ENCODE peak calls at places on chromosome 9, in nine cellular contexts. One of them, this sample, is unnamed.
A peak's percentile ranks its signal among the peaks of the same experiment; 100 is the strongest.

GRCh38 chr9:96204853-96205252 is 97.1 kb downstream of the HSD17B3 start:
- DNase-seq in transverse colon: no peak
- DNase-seq in activated gamma-delta T cell treated with Interleukin-2 at 50 U/mL for 16 hours: no peak
- DNase-seq in G401: no peak
- DNase-seq in mucosa of descending colon: no peak
- DNase-seq in fibroblast of gingiva: no peak
- DNase-seq in colonic mucosa: no peak
- DNase-seq in cardiac muscle cell: no peak
- DNase-seq in GM19239: no peak
- DNase-seq in this sample: no peak

GRCh38 chr9:134204991-134205578 is 40.7 kb upstream of the RNU6ATAC start:
- DNase-seq in cardiac muscle cell: peak; percentile 56
- DNase-seq in transverse colon: no peak
- DNase-seq in activated gamma-delta T cell treated with Interleukin-2 at 50 U/mL for 16 hours: no peak
- DNase-seq in G401: no peak
- DNase-seq in fibroblast of gingiva: no peak
- DNase-seq in colonic mucosa: no peak
- DNase-seq in mucosa of descending colon: peak; percentile 12
- DNase-seq in GM19239: no peak
- DNase-seq in this sample: no peak

GRCh38 chr9:98468567-98469239 is 213.3 kb upstream of the TBC1D2 start:
- DNase-seq in fibroblast of gingiva: no peak
- DNase-seq in activated gamma-delta T cell treated with Interleukin-2 at 50 U/mL for 16 hours: no peak
- DNase-seq in G401: peak; percentile 47
- DNase-seq in mucosa of descending colon: no peak
- DNase-seq in GM19239: no peak
- DNase-seq in transverse colon: no peak
- DNase-seq in cardiac muscle cell: no peak
- DNase-seq in colonic mucosa: no peak
- DNase-seq in this sample: no peak

GRCh38 chr9:68509689-68510088 is 31.0 kb downstream of the TMEM252 start:
- DNase-seq in activated gamma-delta T cell treated with Interleukin-2 at 50 U/mL for 16 hours: no peak
- DNase-seq in GM19239: no peak
- DNase-seq in colonic mucosa: no peak
- DNase-seq in G401: no peak
- DNase-seq in fibroblast of gingiva: no peak
- DNase-seq in transverse colon: no peak
- DNase-seq in cardiac muscle cell: no peak
- DNase-seq in mucosa of descending colon: no peak
- DNase-seq in this sample: no peak

GRCh38 chr9:27835286-27835685 is 262.0 kb upstream of the C9orf72 start:
- DNase-seq in activated gamma-delta T cell treated with Interleukin-2 at 50 U/mL for 16 hours: no peak
- DNase-seq in cardiac muscle cell: no peak
- DNase-seq in G401: no peak
- DNase-seq in mucosa of descending colon: no peak
- DNase-seq in colonic mucosa: no peak
- DNase-seq in transverse colon: no peak
- DNase-seq in GM19239: no peak
- DNase-seq in fibroblast of gingiva: no peak
- DNase-seq in this sample: no peak

GRCh38 chr9:70421020-70421271 is 6.5 kb upstream of the KLF9 start:
- DNase-seq in colonic mucosa: no peak
- DNase-seq in transverse colon: no peak
- DNase-seq in activated gamma-delta T cell treated with Interleukin-2 at 50 U/mL for 16 hours: no peak
- DNase-seq in GM19239: no peak
- DNase-seq in fibroblast of gingiva: no peak
- DNase-seq in cardiac muscle cell: no peak
- DNase-seq in G401: no peak
- DNase-seq in mucosa of descending colon: no peak
- DNase-seq in this sample: no peak

GRCh38 chr9:100099722-100100042 is 639 bp downstream of the INVS start:
- DNase-seq in transverse colon: no peak
- DNase-seq in colonic mucosa: no peak
- DNase-seq in G401: no peak
- DNase-seq in fibroblast of gingiva: no peak
- DNase-seq in mucosa of descending colon: peak; percentile 47
- DNase-seq in GM19239: no peak
- DNase-seq in activated gamma-delta T cell treated with Interleukin-2 at 50 U/mL for 16 hours: no peak
- DNase-seq in cardiac muscle cell: no peak
- DNase-seq in this sample: peak; percentile 45

GRCh38 chr9:93205045-93205768 is 21.3 kb downstream of the WNK2 start:
- DNase-seq in colonic mucosa: no peak
- DNase-seq in cardiac muscle cell: peak; percentile 62
- DNase-seq in GM19239: no peak
- DNase-seq in activated gamma-delta T cell treated with Interleukin-2 at 50 U/mL for 16 hours: no peak
- DNase-seq in fibroblast of gingiva: no peak
- DNase-seq in G401: peak; percentile 62
- DNase-seq in mucosa of descending colon: peak; percentile 75
- DNase-seq in transverse colon: no peak
- DNase-seq in this sample: no peak

GRCh38 chr9:72726951-72727350 is 205.5 kb downstream of the TMC1 start:
- DNase-seq in transverse colon: no peak
- DNase-seq in GM19239: no peak
- DNase-seq in G401: no peak
- DNase-seq in mucosa of descending colon: no peak
- DNase-seq in activated gamma-delta T cell treated with Interleukin-2 at 50 U/mL for 16 hours: no peak
- DNase-seq in cardiac muscle cell: peak; percentile 23
- DNase-seq in fibroblast of gingiva: no peak
- DNase-seq in colonic mucosa: no peak
- DNase-seq in this sample: peak; percentile 100

GRCh38 chr9:93827545-93828330 is 127.4 kb downstream of the BARX1 start:
- DNase-seq in mucosa of descending colon: peak; percentile 52
- DNase-seq in fibroblast of gingiva: peak; percentile 40
- DNase-seq in transverse colon: peak; percentile 44
- DNase-seq in G401: peak; percentile 53
- DNase-seq in activated gamma-delta T cell treated with Interleukin-2 at 50 U/mL for 16 hours: no peak
- DNase-seq in colonic mucosa: peak; percentile 35
- DNase-seq in GM19239: peak; percentile 56
- DNase-seq in cardiac muscle cell: peak; percentile 59
- DNase-seq in this sample: peak; percentile 28